ENCODE peak calls at places on chromosomes 7 and 10, in seven cellular contexts. One of them, this sample, is unnamed.

GRCh38 chr7:85068796-85069195 is 118.1 kb downstream of the SEMA3D start:
- DNase-seq in neuronal stem cell: no peak
- DNase-seq in H1: no peak
- DNase-seq in mesenchymal stem cell: peak; percentile 48
- DNase-seq in H9: no peak
- DNase-seq in IMR-90: peak; percentile 83
- DNase-seq in trophoblast cell: no peak
- DNase-seq in this sample: no peak

GRCh38 chr7:139567647-139568345 is 44.3 kb downstream of the CLEC2L start:
- DNase-seq in mesenchymal stem cell: no peak
- DNase-seq in IMR-90: no peak
- DNase-seq in H9: no peak
- DNase-seq in H1: no peak
- DNase-seq in neuronal stem cell: no peak
- DNase-seq in trophoblast cell: no peak
- DNase-seq in this sample: no peak

GRCh38 chr10:128896183-128896805 is 570.7 kb upstream of the MGMT start:
- DNase-seq in trophoblast cell: no peak
- DNase-seq in H9: no peak
- DNase-seq in H1: no peak
- DNase-seq in IMR-90: no peak
- DNase-seq in neuronal stem cell: no peak
- DNase-seq in mesenchymal stem cell: no peak
- DNase-seq in this sample: no peak

GRCh38 chr10:77791506-77791905 is 135.0 kb downstream of the DLG5 start:
- DNase-seq in trophoblast cell: no peak
- DNase-seq in IMR-90: no peak
- DNase-seq in mesenchymal stem cell: no peak
- DNase-seq in H9: no peak
- DNase-seq in H1: no peak
- DNase-seq in neuronal stem cell: no peak
- DNase-seq in this sample: no peak

GRCh38 chr10:70600512-70601395 is 1.8 kb downstream of the PRF1 start:
- DNase-seq in IMR-90: no peak
- DNase-seq in H1: peak; percentile 43
- DNase-seq in H9: no peak
- DNase-seq in trophoblast cell: no peak
- DNase-seq in neuronal stem cell: no peak
- DNase-seq in mesenchymal stem cell: no peak
- DNase-seq in this sample: no peak

GRCh38 chr10:101367569-101368453 is 13.8 kb downstream of the BTRC start:
- DNase-seq in trophoblast cell: no peak
- DNase-seq in mesenchymal stem cell: peak; percentile 46
- DNase-seq in H1: no peak
- DNase-seq in neuronal stem cell: no peak
- DNase-seq in H9: no peak
- DNase-seq in IMR-90: peak; percentile 79
- DNase-seq in this sample: no peak

GRCh38 chr7:105196473-105196872 is 182.5 kb downstream of the KMT2E start:
- DNase-seq in H1: no peak
- DNase-seq in IMR-90: peak; percentile 22
- DNase-seq in mesenchymal stem cell: no peak
- DNase-seq in H9: no peak
- DNase-seq in trophoblast cell: no peak
- DNase-seq in neuronal stem cell: no peak
- DNase-seq in this sample: no peak

GRCh38 chr10:99292159-99292558 is 37.0 kb upstream of the CNNM1 start:
- DNase-seq in neuronal stem cell: no peak
- DNase-seq in trophoblast cell: peak; percentile 42
- DNase-seq in mesenchymal stem cell: peak; percentile 78
- DNase-seq in IMR-90: peak; percentile 67
- DNase-seq in H1: no peak
- DNase-seq in H9: no peak
- DNase-seq in this sample: no peak

GRCh38 chr7:25399000-25399750 is 170.9 kb upstream of the NPVF start:
- DNase-seq in H1: no peak
- DNase-seq in H9: no peak
- DNase-seq in neuronal stem cell: no peak
- DNase-seq in IMR-90: no peak
- DNase-seq in mesenchymal stem cell: no peak
- DNase-seq in trophoblast cell: no peak
- DNase-seq in this sample: no peak

GRCh38 chr10:130661419-130661818 is 525.2 kb downstream of the GLRX3 start:
- DNase-seq in IMR-90: no peak
- DNase-seq in mesenchymal stem cell: no peak
- DNase-seq in neuronal stem cell: no peak
- DNase-seq in trophoblast cell: no peak
- DNase-seq in H9: no peak
- DNase-seq in H1: no peak
- DNase-seq in this sample: no peak

GRCh38 chr10:30556189-30556588 is 73.4 kb downstream of the LYZL2 start:
- DNase-seq in neuronal stem cell: no peak
- DNase-seq in mesenchymal stem cell: no peak
- DNase-seq in IMR-90: no peak
- DNase-seq in H9: no peak
- DNase-seq in trophoblast cell: no peak
- DNase-seq in H1: no peak
- DNase-seq in this sample: no peak

GRCh38 chr10:93463723-93464511 is 18.2 kb downstream of the MYOF start:
- DNase-seq in mesenchymal stem cell: peak; percentile 83
- DNase-seq in neuronal stem cell: no peak
- DNase-seq in H9: no peak
- DNase-seq in trophoblast cell: no peak
- DNase-seq in IMR-90: peak; percentile 71
- DNase-seq in H1: no peak
- DNase-seq in this sample: no peak

GRCh38 chr10:34761443-34761842 is 53.7 kb downstream of the PARD3 start:
- DNase-seq in H9: no peak
- DNase-seq in H1: no peak
- DNase-seq in IMR-90: no peak
- DNase-seq in trophoblast cell: no peak
- DNase-seq in mesenchymal stem cell: no peak
- DNase-seq in neuronal stem cell: no peak
- DNase-seq in this sample: no peak

GRCh38 chr10:61608255-61609040 is 54.3 kb upstream of the CABCOCO1 start:
- DNase-seq in H1: no peak
- DNase-seq in IMR-90: no peak
- DNase-seq in neuronal stem cell: no peak
- DNase-seq in mesenchymal stem cell: no peak
- DNase-seq in trophoblast cell: no peak
- DNase-seq in H9: no peak
- DNase-seq in this sample: no peak

GRCh38 chr7:74495112-74495880 is 41.6 kb downstream of the GTF2IRD1 start:
- DNase-seq in neuronal stem cell: no peak
- DNase-seq in IMR-90: no peak
- DNase-seq in H1: no peak
- DNase-seq in mesenchymal stem cell: no peak
- DNase-seq in H9: no peak
- DNase-seq in trophoblast cell: no peak
- DNase-seq in this sample: no peak

DNA sequence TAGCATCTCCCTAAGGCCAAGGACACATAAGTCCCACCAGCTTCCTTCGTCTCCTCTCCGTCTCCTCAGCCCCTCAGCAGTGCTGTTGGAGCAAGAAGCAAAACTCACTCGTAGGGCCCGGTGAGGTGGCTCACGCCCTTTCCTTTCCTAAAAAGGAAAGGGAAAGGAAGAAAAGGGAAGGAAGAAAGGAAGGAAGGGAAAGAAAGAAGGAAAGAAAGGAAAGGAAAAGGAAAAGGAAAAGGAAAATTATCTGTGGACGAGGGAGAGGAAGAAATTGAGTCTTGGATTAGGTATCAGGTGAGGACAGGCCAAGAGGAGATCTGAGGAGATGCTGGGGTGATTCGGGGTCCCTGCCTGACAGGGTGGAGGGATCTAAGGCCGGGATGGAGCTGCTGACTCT is 3.1 kb upstream of the ZNF316 start:
- DNase-seq in neuronal stem cell: no peak
- DNase-seq in trophoblast cell: no peak
- DNase-seq in H1: no peak
- DNase-seq in IMR-90: no peak
- DNase-seq in H9: no peak
- DNase-seq in mesenchymal stem cell: no peak
- DNase-seq in this sample: no peak
- H4K8ac ChIP-seq in neuronal stem cell: no peak overlapping the region
- H4K8ac ChIP-seq in trophoblast cell: no peak overlapping the region
- H4K8ac ChIP-seq in H1: no peak overlapping the region
- H4K8ac ChIP-seq in IMR-90: no peak overlapping the region
- H4K8ac ChIP-seq in H9: no peak overlapping the region
- H4K8ac ChIP-seq in mesenchymal stem cell: no peak overlapping the region
- H4K8ac ChIP-seq in this sample: no peak overlapping the region

GRCh38 chr10:113820507-113820906 is 33.4 kb downstream of the DCLRE1A start:
- DNase-seq in mesenchymal stem cell: no peak
- DNase-seq in neuronal stem cell: no peak
- DNase-seq in H1: peak; percentile 74
- DNase-seq in IMR-90: no peak
- DNase-seq in trophoblast cell: no peak
- DNase-seq in H9: peak; percentile 41
- DNase-seq in this sample: peak; percentile 51

GRCh38 chr10:113822174-113822573 is 31.7 kb downstream of the DCLRE1A start:
- DNase-seq in H9: no peak
- DNase-seq in neuronal stem cell: no peak
- DNase-seq in IMR-90: no peak
- DNase-seq in H1: no peak
- DNase-seq in trophoblast cell: no peak
- DNase-seq in mesenchymal stem cell: no peak
- DNase-seq in this sample: no peak

GRCh38 chr10:113825791-113826190 is 28.1 kb downstream of the DCLRE1A start:
- DNase-seq in trophoblast cell: no peak
- DNase-seq in neuronal stem cell: no peak
- DNase-seq in mesenchymal stem cell: no peak
- DNase-seq in H1: no peak
- DNase-seq in H9: no peak
- DNase-seq in IMR-90: peak; percentile 33
- DNase-seq in this sample: no peak

DNA sequence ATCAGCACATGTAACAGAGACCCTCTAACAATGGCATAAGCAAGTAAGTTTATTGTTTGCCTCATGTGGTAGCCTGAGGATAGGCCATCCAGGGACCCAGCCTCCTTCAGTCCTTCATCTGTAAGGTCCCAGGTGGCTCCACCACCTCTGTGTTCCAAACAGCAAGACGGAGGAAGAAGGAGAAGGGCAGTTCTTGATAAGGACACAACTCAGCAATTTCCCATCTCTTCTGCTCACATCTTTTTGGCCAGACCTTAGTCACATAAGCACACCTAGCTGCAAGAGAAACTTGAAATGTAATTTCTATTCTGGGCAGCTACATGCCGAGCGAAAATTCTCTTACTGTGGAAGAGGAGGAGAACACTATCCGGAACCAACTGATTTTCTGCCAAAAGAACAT is 33.9 kb downstream of the DCLRE1A start:
- DNase-seq in IMR-90: no peak
- DNase-seq in H1: no peak
- DNase-seq in mesenchymal stem cell: no peak
- DNase-seq in H9: no peak
- DNase-seq in trophoblast cell: no peak
- DNase-seq in neuronal stem cell: no peak
- DNase-seq in this sample: no peak
- H2BK120ac ChIP-seq in IMR-90: no peak overlapping the region
- H2BK120ac ChIP-seq in H1: no peak overlapping the region
- H2BK120ac ChIP-seq in mesenchymal stem cell: no peak overlapping the region
- H2BK120ac ChIP-seq in H9: no peak overlapping the region
- H2BK120ac ChIP-seq in trophoblast cell: no peak overlapping the region
- H2BK120ac ChIP-seq in neuronal stem cell: no peak overlapping the region
- H2BK120ac ChIP-seq in this sample: no peak overlapping the region

GRCh38 chr10:114758331-114758730 is 63.2 kb upstream of the FHIP2A start:
- DNase-seq in H1: no peak
- DNase-seq in IMR-90: peak; percentile 21
- DNase-seq in trophoblast cell: no peak
- DNase-seq in H9: no peak
- DNase-seq in mesenchymal stem cell: no peak
- DNase-seq in neuronal stem cell: no peak
- DNase-seq in this sample: no peak

GRCh38 chr10:114755537-114755936 is 66.0 kb upstream of the FHIP2A start:
- DNase-seq in trophoblast cell: peak; percentile 12
- DNase-seq in neuronal stem cell: no peak
- DNase-seq in H9: no peak
- DNase-seq in H1: no peak
- DNase-seq in mesenchymal stem cell: no peak
- DNase-seq in IMR-90: no peak
- DNase-seq in this sample: no peak

GRCh38 chr10:114751856-114752255 is 69.7 kb upstream of the FHIP2A start:
- DNase-seq in H1: no peak
- DNase-seq in trophoblast cell: no peak
- DNase-seq in mesenchymal stem cell: no peak
- DNase-seq in neuronal stem cell: no peak
- DNase-seq in IMR-90: peak; percentile 65
- DNase-seq in H9: no peak
- DNase-seq in this sample: no peak

GRCh38 chr10:114753126-114753525 is 68.5 kb upstream of the FHIP2A start:
- DNase-seq in trophoblast cell: no peak
- DNase-seq in mesenchymal stem cell: peak; percentile 7
- DNase-seq in H1: no peak
- DNase-seq in H9: no peak
- DNase-seq in neuronal stem cell: no peak
- DNase-seq in IMR-90: peak; percentile 77
- DNase-seq in this sample: no peak

DNA sequence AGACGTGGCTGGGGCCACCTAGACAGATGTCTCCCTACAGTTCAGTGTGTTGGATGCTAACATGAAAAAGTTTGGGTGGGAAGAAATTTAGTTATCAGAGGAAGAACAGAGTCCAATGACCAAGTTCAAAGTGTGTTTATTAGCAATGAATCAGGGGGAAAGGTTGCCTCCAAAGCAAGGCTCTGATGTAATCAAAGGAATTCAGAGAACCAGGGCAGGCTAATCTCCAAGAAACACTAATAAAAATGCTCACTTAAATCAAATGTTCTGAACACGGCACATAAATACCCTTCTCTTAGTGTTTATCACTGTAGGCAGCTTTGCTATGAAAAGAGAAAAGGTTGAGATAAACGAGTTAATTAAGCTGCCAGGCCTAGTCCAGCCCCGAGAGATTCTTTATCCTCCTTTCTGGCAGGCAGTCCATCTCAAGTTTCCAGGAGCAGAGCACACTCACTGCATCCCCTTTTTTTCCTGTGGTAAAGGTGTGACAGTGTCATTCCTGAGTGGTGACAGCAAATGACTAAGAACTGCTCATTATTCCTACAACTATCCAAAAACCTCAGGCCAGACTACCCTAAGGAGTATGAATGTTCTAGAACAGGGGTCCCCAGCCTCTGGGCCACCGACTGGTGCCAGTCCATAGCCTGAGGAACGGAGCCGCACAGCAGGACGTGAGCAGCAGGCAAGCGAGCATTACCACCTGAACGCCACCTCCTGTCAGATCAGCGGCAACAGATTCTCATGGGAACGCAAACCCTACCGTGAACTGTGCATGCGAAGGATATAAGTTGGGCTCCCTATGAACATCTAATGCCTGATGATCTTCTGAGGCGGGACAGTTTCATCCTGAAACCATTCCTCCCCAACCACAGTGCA is 66.9 kb upstream of the FHIP2A start:
- DNase-seq in H1: no peak
- DNase-seq in trophoblast cell: no peak
- DNase-seq in mesenchymal stem cell: peak; percentile 18
- DNase-seq in IMR-90: peak; percentile 68
- DNase-seq in H9: no peak
- DNase-seq in neuronal stem cell: no peak
- DNase-seq in this sample: peak; percentile 74
- H3K18ac ChIP-seq in H1: no peak overlapping the region
- H3K18ac ChIP-seq in trophoblast cell: no peak overlapping the region
- H3K18ac ChIP-seq in mesenchymal stem cell: no peak overlapping the region
- H3K18ac ChIP-seq in IMR-90: peak overlapping the region; percentile 7
- H3K18ac ChIP-seq in H9: no peak overlapping the region
- H3K18ac ChIP-seq in neuronal stem cell: peak overlapping the region; percentile 66
- H3K18ac ChIP-seq in this sample: no peak overlapping the region

GRCh38 chr7:32518534-32519140 is 23.3 kb downstream of the AVL9 start:
- DNase-seq in IMR-90: peak; percentile 71
- DNase-seq in H9: no peak
- DNase-seq in neuronal stem cell: peak; percentile 51
- DNase-seq in H1: no peak
- DNase-seq in trophoblast cell: no peak
- DNase-seq in mesenchymal stem cell: peak; percentile 62
- DNase-seq in this sample: peak; percentile 94
- H4K8ac ChIP-seq in IMR-90: no peak overlapping the region
- H4K8ac ChIP-seq in H9: no peak overlapping the region
- H4K8ac ChIP-seq in neuronal stem cell: no peak overlapping the region
- H4K8ac ChIP-seq in H1: no peak overlapping the region
- H4K8ac ChIP-seq in trophoblast cell: no peak overlapping the region
- H4K8ac ChIP-seq in mesenchymal stem cell: no peak overlapping the region
- H4K8ac ChIP-seq in this sample: no peak overlapping the region